ENCODE peak calls at places on chromosomes 3 and 15, in seven cellular contexts. O is brain microvascular endothelial cell, I is neural progenitor cell, M is astrocyte, R is sigmoid colon, T is fibroblast of mammary gland, C is right lobe of liver. U is an unnamed sample.

GRCh38 chr3:52244061-52244628 is 1.4 kb upstream of the PPM1M start:
- DNase-seq in R (peak), O (no peak), T (peak), I (no peak), C (no peak), M (no peak), U (peak)

GRCh38 chr3:52526151-52526561 is 7.5 kb downstream of the NT5DC2 start:
- DNase-seq in M (no peak), T (no peak), I (no peak), O (no peak), R (peak), C (no peak), U (no peak)

GRCh38 chr3:88957751-88958452 is 149.5 kb upstream of the EPHA3 start:
- DNase-seq in T (peak), I (no peak), R (no peak), M (peak), O (peak), C (no peak), U (no peak)

GRCh38 chr3:20905210-20905805 is 719.3 kb upstream of the SGO1 start:
- DNase-seq in I (no peak), T (peak), O (no peak), R (no peak), M (no peak), C (no peak), U (no peak)

GRCh38 chr3:2303567-2303966 is 204.9 kb downstream of the CNTN4 start:
- DNase-seq in M (no peak), T (no peak), C (no peak), O (peak), R (no peak), I (peak), U (no peak)

GRCh38 chr3:158532099-158532734 is 38.8 kb upstream of the MLF1 start:
- DNase-seq in I (peak), O (peak), T (peak), M (peak), C (no peak), R (no peak), U (no peak)

GRCh38 chr15:56910801-56911200 is 7.6 kb upstream of the TCF12 start:
- DNase-seq in M (no peak), T (no peak), O (no peak), R (no peak), C (no peak), I (no peak), U (no peak)

GRCh38 chr3:16060358-16060852 is 114.1 kb upstream of the GALNT15 start:
- DNase-seq in I (no peak), T (peak), R (peak), O (peak), M (peak), C (peak), U (no peak)

GRCh38 chr15:86915811-86916331 is 836.2 kb downstream of the AGBL1 start:
- DNase-seq in C (no peak), I (peak), R (no peak), O (peak), M (peak), T (peak), U (no peak)

GRCh38 chr3:29914861-29915524 is 634.1 kb downstream of the RBMS3 start:
- DNase-seq in T (peak), I (no peak), M (peak), C (no peak), O (no peak), R (no peak), U (no peak)

GRCh38 chr3:63481627-63482026 is 170.8 kb upstream of the SNTN start:
- DNase-seq in O (no peak), M (no peak), R (no peak), C (no peak), T (no peak), I (no peak), U (peak)

GRCh38 chr3:126351771-126352475 is 5.3 kb downstream of the KLF15 start:
- DNase-seq in R (peak), O (no peak), I (no peak), C (peak), T (no peak), M (no peak), U (peak)

GRCh38 chr3:11698326-11699082 is 54.8 kb upstream of the VGLL4 start:
- DNase-seq in M (no peak), I (no peak), C (no peak), R (no peak), T (no peak), O (no peak), U (no peak)

GRCh38 chr3:13932578-13933295 is 52.9 kb upstream of the WNT7A start:
- DNase-seq in O (no peak), C (no peak), M (no peak), T (no peak), I (no peak), R (no peak), U (no peak)

GRCh38 chr3:13931172-13931571 is 51.3 kb upstream of the WNT7A start:
- DNase-seq in O (no peak), T (no peak), I (no peak), C (no peak), R (no peak), M (no peak), U (no peak)

GRCh38 chr3:13927295-13927694 is 47.4 kb upstream of the WNT7A start:
- DNase-seq in O (no peak), M (no peak), C (no peak), R (no peak), T (no peak), I (no peak), U (no peak)
- TF ChIP-seq CTCF in O (peak), M (no peak), C (no peak), R (no peak), T (no peak), I (peak), U (peak)

DNA sequence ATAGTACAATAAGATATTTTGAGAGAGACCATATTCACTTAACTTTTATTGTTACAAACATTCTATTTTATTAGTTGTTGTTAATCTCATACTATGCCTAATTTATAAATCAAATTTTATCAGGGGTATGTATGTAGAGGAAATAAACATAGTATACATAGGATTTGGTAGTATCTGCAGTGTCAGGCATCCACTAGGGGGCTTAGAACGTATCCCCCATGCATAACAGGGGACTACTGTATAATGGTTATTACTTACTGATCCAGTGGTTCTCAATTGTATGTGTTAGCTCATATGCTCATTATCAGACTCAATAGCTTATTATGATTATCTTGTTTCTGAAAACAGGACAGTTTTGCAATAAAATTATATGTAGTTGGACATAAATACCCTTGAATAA is 27.6 kb downstream of the CMC1 start:
- DNase-seq in T (no peak), M (no peak), O (no peak), C (no peak), I (no peak), R (no peak), U (no peak)
- TF ChIP-seq CTCF in T (peak), M (no peak), O (peak), C (no peak), I (peak), R (no peak), U (peak)

GRCh38 chr3:38521391-38521987 is 25.3 kb downstream of the EXOG start:
- DNase-seq in M (peak), I (peak), C (no peak), T (peak), O (peak), R (no peak), U (no peak)
- TF ChIP-seq CTCF in M (peak), I (peak), C (peak), T (peak), O (peak), R (peak), U (peak)

GRCh38 chr15:68834356-68834755 is 13.7 kb upstream of the ANP32A start:
- DNase-seq in T (no peak), M (no peak), C (no peak), O (no peak), I (no peak), R (no peak), U (no peak)

GRCh38 chr15:68833734-68834334 is 13.1 kb upstream of the ANP32A start:
- DNase-seq in I (no peak), C (no peak), O (no peak), T (no peak), R (no peak), M (no peak), U (no peak)

GRCh38 chr15:68823561-68823960 is 2.9 kb upstream of the ANP32A start:
- DNase-seq in I (no peak), O (no peak), C (no peak), R (no peak), T (no peak), M (no peak), U (no peak)

GRCh38 chr15:68830141-68830540 is 9.4 kb upstream of the ANP32A start:
- DNase-seq in R (no peak), O (no peak), M (no peak), I (no peak), T (no peak), C (no peak), U (no peak)

DNA sequence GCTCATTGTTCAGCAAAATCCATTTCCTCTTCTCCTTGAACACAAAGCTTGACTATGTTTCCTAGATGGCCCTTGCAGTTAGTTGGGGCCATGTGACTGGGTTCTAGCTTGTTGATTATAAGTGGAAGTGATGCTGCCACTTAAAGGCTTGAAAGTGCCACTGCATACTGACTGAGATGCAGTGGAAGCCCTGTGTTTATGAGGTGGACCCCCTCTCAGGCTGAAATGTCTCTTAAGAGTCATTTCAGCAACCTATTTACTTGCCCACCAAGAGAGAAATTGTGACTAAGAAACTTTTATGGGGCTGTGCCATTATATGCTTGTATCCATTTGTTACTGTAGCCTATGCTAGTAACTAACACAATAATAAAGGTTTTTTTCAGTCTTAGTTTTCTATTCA is 8.4 kb upstream of the ANP32A start:
- DNase-seq in M (no peak), R (no peak), C (no peak), O (peak), I (peak), T (peak), U (no peak)
- TF ChIP-seq CTCF in M (peak), R (no peak), C (peak), O (peak), I (peak), T (peak), U (peak)

GRCh38 chr15:44663410-44664272 is at the start of gene SPG11:
- DNase-seq in M (peak), I (peak), T (peak), R (peak), O (peak), C (peak), U (peak)
- TF ChIP-seq CTCF in M (peak), I (peak), T (peak), R (peak), O (peak), C (peak), U (peak)

DNA sequence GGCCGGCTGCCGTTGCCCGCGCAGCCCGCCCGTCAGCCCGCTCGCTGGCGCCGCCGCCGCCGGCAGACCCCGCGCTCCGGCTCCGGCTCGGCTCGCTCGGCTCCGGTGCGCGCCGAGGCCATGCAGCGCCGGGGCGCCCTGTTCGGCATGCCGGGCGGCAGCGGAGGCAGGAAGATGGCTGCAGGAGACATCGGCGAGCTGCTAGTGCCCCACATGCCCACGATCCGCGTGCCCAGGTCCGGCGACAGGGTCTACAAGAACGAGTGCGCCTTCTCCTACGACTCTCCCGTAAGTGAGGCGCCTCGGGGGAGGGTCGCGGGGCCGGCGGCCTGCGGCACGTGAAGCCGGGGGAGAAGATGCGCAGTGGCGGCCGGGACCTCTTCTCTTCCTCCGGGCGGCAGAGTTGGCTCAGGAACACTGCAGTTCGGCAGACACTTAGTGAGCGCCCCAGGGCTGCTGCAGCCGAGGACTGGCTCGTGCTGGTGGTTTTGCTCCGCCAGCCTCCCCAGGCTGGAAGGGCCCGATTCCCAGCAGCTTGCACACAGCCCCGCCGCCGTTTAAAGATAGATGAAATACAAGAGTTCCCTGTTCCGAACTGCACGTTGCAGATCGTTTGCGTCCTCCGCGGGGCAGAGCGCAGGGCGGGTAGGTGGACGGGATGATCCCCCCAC is 401 bp downstream of the USP13 start:
- DNase-seq in I (peak), C (peak), M (peak), R (peak), O (peak), T (peak), U (peak)
- TF ChIP-seq CTCF in I (no peak), C (no peak), M (no peak), R (no peak), O (no peak), T (no peak), U (peak)

GRCh38 chr15:40329804-40330203 is 6.3 kb downstream of the INAFM2 start:
- DNase-seq in I (no peak), O (peak), M (no peak), T (no peak), R (peak), C (no peak), U (no peak)

GRCh38 chr15:40331026-40331425 is 7.5 kb downstream of the INAFM2 start:
- DNase-seq in I (no peak), M (no peak), R (peak), O (no peak), T (no peak), C (no peak), U (no peak)

GRCh38 chr15:40328711-40329240 is 5.3 kb downstream of the INAFM2 start:
- DNase-seq in M (no peak), I (no peak), C (no peak), R (no peak), T (no peak), O (no peak), U (no peak)

GRCh38 chr15:40331637-40332036 is 8.1 kb downstream of the INAFM2 start:
- DNase-seq in T (no peak), R (no peak), O (no peak), C (no peak), I (no peak), M (no peak), U (no peak)

DNA sequence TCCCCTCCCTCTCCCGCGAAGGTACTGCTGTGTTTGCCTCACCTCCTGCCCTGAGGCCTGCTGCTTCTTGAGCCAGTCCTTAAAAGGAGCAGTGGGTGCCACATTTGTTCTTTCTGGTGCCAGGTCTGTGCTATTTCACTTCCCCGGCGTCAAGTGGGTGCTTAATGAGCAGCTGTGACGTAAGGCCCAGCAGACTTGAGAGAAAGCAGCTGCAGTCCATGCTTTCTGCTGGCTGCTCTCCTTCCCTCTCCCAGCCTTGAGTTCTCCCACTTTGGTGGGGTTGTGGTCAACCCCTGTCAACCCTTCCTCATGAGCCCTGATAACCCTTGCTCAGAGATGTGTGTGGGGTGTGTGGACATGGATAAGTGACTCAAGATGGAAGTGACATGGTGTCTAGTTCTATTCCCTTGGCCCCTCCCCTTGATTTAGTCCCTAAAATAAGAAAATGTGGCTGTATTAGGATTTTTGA is 6.9 kb downstream of the INAFM2 start:
- DNase-seq in I (no peak), C (no peak), R (peak), M (peak), O (no peak), T (no peak), U (no peak)
- TF ChIP-seq CTCF in I (no peak), C (no peak), R (no peak), M (no peak), O (no peak), T (no peak), U (no peak)

GRCh38 chr3:132209860-132210259 is 107.3 kb upstream of the ACP3 start:
- DNase-seq in C (no peak), T (no peak), R (no peak), I (no peak), M (no peak), O (no peak), U (no peak)
- TF ChIP-seq CTCF in C (no peak), T (no peak), R (no peak), I (no peak), M (no peak), O (no peak), U (no peak)

GRCh38 chr3:71684752-71685151 is 40.5 kb downstream of the EIF4E3 start:
- DNase-seq in R (peak), I (no peak), C (no peak), M (peak), O (peak), T (peak), U (no peak)

GRCh38 chr3:71684046-71684730 is 41.0 kb downstream of the EIF4E3 start:
- DNase-seq in I (no peak), T (no peak), M (no peak), C (no peak), R (no peak), O (no peak), U (no peak)

GRCh38 chr3:71688121-71688520 is 37.1 kb downstream of the EIF4E3 start:
- DNase-seq in M (no peak), R (no peak), C (no peak), O (peak), T (no peak), I (no peak), U (no peak)

GRCh38 chr3:71689305-71689704 is 35.9 kb downstream of the EIF4E3 start:
- DNase-seq in R (no peak), T (no peak), I (no peak), M (no peak), O (no peak), C (no peak), U (no peak)

GRCh38 chr3:71685686-71686085 is 39.5 kb downstream of the EIF4E3 start:
- DNase-seq in C (no peak), T (no peak), I (no peak), M (no peak), O (no peak), R (no peak), U (no peak)
- TF ChIP-seq CTCF in C (no peak), T (no peak), I (no peak), M (no peak), O (no peak), R (no peak), U (no peak)

GRCh38 chr15:82679626-82680199 is 30.0 kb downstream of the AP3B2 start:
- DNase-seq in I (no peak), R (peak), T (no peak), C (no peak), M (no peak), O (no peak), U (no peak)

GRCh38 chr15:82677720-82678323 is 30.7 kb upstream of the CPEB1 start:
- DNase-seq in R (peak), I (no peak), C (no peak), T (no peak), O (no peak), M (no peak), U (no peak)

GRCh38 chr15:82681371-82681770 is 28.3 kb downstream of the AP3B2 start:
- DNase-seq in I (no peak), R (peak), C (no peak), O (no peak), T (no peak), M (no peak), U (no peak)

GRCh38 chr15:82674873-82675272 is 27.7 kb upstream of the CPEB1 start:
- DNase-seq in T (no peak), R (no peak), M (no peak), I (no peak), O (no peak), C (no peak), U (no peak)

DNA sequence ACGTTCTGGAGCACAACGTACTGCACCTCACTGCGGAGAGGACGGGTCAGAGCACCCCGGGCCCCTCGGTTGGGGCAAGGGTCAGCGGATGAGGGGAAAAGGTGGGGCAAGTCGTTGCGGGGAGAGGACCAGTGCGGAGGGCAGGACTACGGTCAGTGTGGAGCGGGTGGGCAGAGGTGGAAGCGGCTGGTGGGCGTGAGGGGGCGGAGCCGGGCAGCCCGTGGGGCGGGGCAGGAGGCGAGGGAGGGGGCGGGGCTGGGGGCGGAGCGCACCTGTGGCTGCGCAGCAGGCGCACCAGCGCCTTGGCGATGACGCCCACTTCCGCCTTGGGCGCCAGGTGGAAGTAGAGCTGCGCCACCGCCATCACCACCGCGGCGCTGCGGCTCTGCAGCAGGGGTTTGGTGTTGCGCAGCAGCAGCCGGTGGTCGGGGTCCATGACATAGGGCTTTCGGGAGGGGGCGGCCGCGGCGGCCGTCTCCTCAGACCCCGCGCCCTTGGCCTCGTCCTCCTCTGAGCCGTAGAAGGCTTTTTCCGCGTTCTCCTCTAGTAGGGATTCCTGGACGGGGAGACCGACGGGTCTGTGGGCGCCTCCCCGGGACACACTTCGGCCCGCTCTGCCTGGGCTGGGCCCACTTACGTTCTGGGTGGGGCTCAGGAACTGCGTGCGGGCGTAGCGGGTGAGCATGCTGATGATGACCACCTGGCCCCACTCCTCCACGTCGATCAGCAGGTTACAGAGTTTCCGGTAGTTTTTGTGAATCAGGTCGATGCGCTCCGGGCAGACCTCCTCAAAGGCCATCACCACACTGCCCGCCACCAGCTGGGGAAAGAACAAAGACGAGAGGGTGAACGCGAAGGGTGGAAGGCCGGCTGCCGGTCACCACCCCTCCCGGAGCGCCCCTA is 29.2 kb downstream of the AP3B2 start:
- DNase-seq in M (no peak), T (no peak), R (peak), O (no peak), I (peak), C (no peak), U (no peak)
- TF ChIP-seq CTCF in M (no peak), T (no peak), R (no peak), O (no peak), I (peak), C (no peak), U (no peak)

U was measured in chondrocyte.